ENCODE peak calls at places on chromosomes 7 and 10, in eight cellular contexts. One of them, this sample, is unnamed.
A peak's percentile ranks its signal among the peaks of the same experiment; 100 is the strongest.

GRCh38 chr10:13503745-13504463 is 24.9 kb downstream of the BEND7 start:
- DNase-seq in fibroblast of lung: peak; percentile 92
- DNase-seq in GM23248: peak; percentile 79
- DNase-seq in H9: no peak
- DNase-seq in OCI-LY7: no peak
- DNase-seq in PC-3: peak; percentile 7
- DNase-seq in IMR-90: peak; percentile 91
- DNase-seq in mammary epithelial cell: peak; percentile 29
- DNase-seq in this sample: peak; percentile 88

GRCh38 chr10:812787-813186 is 118.7 kb downstream of the LARP4B start:
- DNase-seq in fibroblast of lung: no peak
- DNase-seq in GM23248: no peak
- DNase-seq in H9: no peak
- DNase-seq in OCI-LY7: no peak
- DNase-seq in PC-3: no peak
- DNase-seq in IMR-90: no peak
- DNase-seq in mammary epithelial cell: no peak
- DNase-seq in this sample: peak; percentile 51

GRCh38 chr10:132493246-132493755 is 44.3 kb upstream of the INPP5A start:
- DNase-seq in fibroblast of lung: no peak
- DNase-seq in GM23248: no peak
- DNase-seq in H9: peak; percentile 20
- DNase-seq in OCI-LY7: no peak
- DNase-seq in PC-3: no peak
- DNase-seq in IMR-90: no peak
- DNase-seq in mammary epithelial cell: no peak
- DNase-seq in this sample: peak; percentile 76

GRCh38 chr7:8190121-8190895 is 71.7 kb downstream of the ICA1 start:
- DNase-seq in fibroblast of lung: peak; percentile 53
- DNase-seq in GM23248: peak; percentile 66
- DNase-seq in H9: no peak
- DNase-seq in OCI-LY7: peak; percentile 74
- DNase-seq in PC-3: peak; percentile 66
- DNase-seq in IMR-90: peak; percentile 54
- DNase-seq in mammary epithelial cell: peak; percentile 41
- DNase-seq in this sample: peak; percentile 77

GRCh38 chr10:42638821-42639270 is 476 bp upstream of the ZNF33B start:
- DNase-seq in fibroblast of lung: no peak
- DNase-seq in GM23248: no peak
- DNase-seq in H9: no peak
- DNase-seq in OCI-LY7: no peak
- DNase-seq in PC-3: no peak
- DNase-seq in IMR-90: no peak
- DNase-seq in mammary epithelial cell: no peak
- DNase-seq in this sample: no peak

GRCh38 chr7:46616636-46617035 is 695.6 kb upstream of the IGFBP3 start:
- DNase-seq in fibroblast of lung: peak; percentile 9
- DNase-seq in GM23248: peak; percentile 20
- DNase-seq in H9: no peak
- DNase-seq in OCI-LY7: no peak
- DNase-seq in PC-3: peak; percentile 16
- DNase-seq in IMR-90: peak; percentile 34
- DNase-seq in mammary epithelial cell: peak; percentile 55
- DNase-seq in this sample: no peak

GRCh38 chr10:65805993-65806392 is 1119.8 kb upstream of the LRRTM3 start:
- DNase-seq in fibroblast of lung: peak; percentile 5
- DNase-seq in GM23248: no peak
- DNase-seq in H9: no peak
- DNase-seq in OCI-LY7: no peak
- DNase-seq in PC-3: peak; percentile 21
- DNase-seq in IMR-90: no peak
- DNase-seq in mammary epithelial cell: no peak
- DNase-seq in this sample: no peak

GRCh38 chr7:158357898-158358821 is 229.5 kb downstream of the PTPRN2 start:
- DNase-seq in fibroblast of lung: no peak
- DNase-seq in GM23248: no peak
- DNase-seq in H9: no peak
- DNase-seq in OCI-LY7: no peak
- DNase-seq in PC-3: no peak
- DNase-seq in IMR-90: no peak
- DNase-seq in mammary epithelial cell: no peak
- DNase-seq in this sample: peak; percentile 81

GRCh38 chr10:133393401-133394063 is 425 bp upstream of the MTG1 start:
- DNase-seq in fibroblast of lung: no peak
- DNase-seq in GM23248: no peak
- DNase-seq in H9: peak; percentile 31
- DNase-seq in OCI-LY7: no peak
- DNase-seq in PC-3: no peak
- DNase-seq in IMR-90: no peak
- DNase-seq in mammary epithelial cell: no peak
- DNase-seq in this sample: no peak

GRCh38 chr10:42962902-42963231 is 114.0 kb upstream of the RET start:
- DNase-seq in fibroblast of lung: no peak
- DNase-seq in GM23248: no peak
- DNase-seq in H9: no peak
- DNase-seq in OCI-LY7: no peak
- DNase-seq in PC-3: no peak
- DNase-seq in IMR-90: no peak
- DNase-seq in mammary epithelial cell: no peak
- DNase-seq in this sample: peak; percentile 6

GRCh38 chr10:36349445-36350063 is 707.5 kb upstream of the FZD8 start:
- DNase-seq in fibroblast of lung: peak; percentile 88
- DNase-seq in GM23248: peak; percentile 89
- DNase-seq in H9: no peak
- DNase-seq in OCI-LY7: no peak
- DNase-seq in PC-3: no peak
- DNase-seq in IMR-90: peak; percentile 91
- DNase-seq in mammary epithelial cell: peak; percentile 92
- DNase-seq in this sample: peak; percentile 93

GRCh38 chr10:72334832-72335393 is 19.8 kb downstream of the DNAJB12 start:
- DNase-seq in fibroblast of lung: peak; percentile 96
- DNase-seq in GM23248: no peak
- DNase-seq in H9: peak; percentile 70
- DNase-seq in OCI-LY7: peak; percentile 89
- DNase-seq in PC-3: no peak
- DNase-seq in IMR-90: peak; percentile 79
- DNase-seq in mammary epithelial cell: peak; percentile 96
- DNase-seq in this sample: peak; percentile 94

GRCh38 chr7:141386881-141387280 is 164.3 kb upstream of the AGK start:
- DNase-seq in fibroblast of lung: no peak
- DNase-seq in GM23248: no peak
- DNase-seq in H9: no peak
- DNase-seq in OCI-LY7: no peak
- DNase-seq in PC-3: no peak
- DNase-seq in IMR-90: no peak
- DNase-seq in mammary epithelial cell: no peak
- DNase-seq in this sample: no peak

GRCh38 chr7:134548877-134549276 is at the start of gene AKR1B15:
- DNase-seq in fibroblast of lung: no peak
- DNase-seq in GM23248: peak; percentile 83
- DNase-seq in H9: no peak
- DNase-seq in OCI-LY7: no peak
- DNase-seq in PC-3: peak; percentile 68
- DNase-seq in IMR-90: peak; percentile 55
- DNase-seq in mammary epithelial cell: peak; percentile 62
- DNase-seq in this sample: no peak

GRCh38 chr10:48449501-48450232 is 143.2 kb downstream of the MAPK8 start:
- DNase-seq in fibroblast of lung: no peak
- DNase-seq in GM23248: no peak
- DNase-seq in H9: no peak
- DNase-seq in OCI-LY7: no peak
- DNase-seq in PC-3: no peak
- DNase-seq in IMR-90: no peak
- DNase-seq in mammary epithelial cell: no peak
- DNase-seq in this sample: peak; percentile 80

DNA sequence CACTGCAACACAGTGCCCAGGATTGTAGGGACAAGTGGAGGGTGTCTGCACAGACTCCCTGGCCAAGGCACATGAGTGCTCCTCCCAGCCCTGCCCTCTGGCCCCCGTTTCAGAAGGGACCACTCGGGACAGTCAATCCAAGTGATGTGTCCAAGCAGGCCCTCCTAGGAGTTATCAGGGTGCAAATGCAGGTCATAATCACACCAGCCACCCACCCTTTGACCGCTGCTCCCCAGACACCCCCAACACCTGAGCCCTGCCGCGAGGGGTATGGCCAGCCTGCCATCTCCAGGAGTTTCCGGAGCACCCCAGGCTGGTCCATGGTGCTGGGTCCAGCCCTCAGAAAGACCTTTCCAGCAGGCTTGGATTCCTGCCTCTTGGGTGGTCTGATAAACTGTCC is 54.5 kb upstream of the CXCL12 start:
- DNase-seq in fibroblast of lung: no peak
- DNase-seq in GM23248: no peak
- DNase-seq in H9: no peak
- DNase-seq in OCI-LY7: no peak
- DNase-seq in PC-3: no peak
- DNase-seq in IMR-90: no peak
- DNase-seq in mammary epithelial cell: no peak
- DNase-seq in this sample: no peak
- H3K4me2 ChIP-seq in fibroblast of lung: no peak overlapping the region
- H3K4me2 ChIP-seq in GM23248: no peak overlapping the region
- H3K4me2 ChIP-seq in H9: no peak overlapping the region
- H3K4me2 ChIP-seq in OCI-LY7: no peak overlapping the region
- H3K4me2 ChIP-seq in PC-3: no peak overlapping the region
- H3K4me2 ChIP-seq in IMR-90: no peak overlapping the region
- H3K4me2 ChIP-seq in mammary epithelial cell: no peak overlapping the region
- H3K4me2 ChIP-seq in this sample: no peak overlapping the region

GRCh38 chr7:90248706-90249105 is 3.7 kb downstream of the CFAP69 start:
- DNase-seq in fibroblast of lung: no peak
- DNase-seq in GM23248: no peak
- DNase-seq in H9: no peak
- DNase-seq in OCI-LY7: no peak
- DNase-seq in PC-3: no peak
- DNase-seq in IMR-90: no peak
- DNase-seq in mammary epithelial cell: no peak
- DNase-seq in this sample: no peak

GRCh38 chr7:90242369-90243168 is 2.4 kb upstream of the CFAP69 start:
- DNase-seq in fibroblast of lung: no peak
- DNase-seq in GM23248: no peak
- DNase-seq in H9: no peak
- DNase-seq in OCI-LY7: peak; percentile 17
- DNase-seq in PC-3: no peak
- DNase-seq in IMR-90: no peak
- DNase-seq in mammary epithelial cell: no peak
- DNase-seq in this sample: no peak

GRCh38 chr7:90244909-90245841 is at the start of gene CFAP69:
- DNase-seq in fibroblast of lung: peak; percentile 86
- DNase-seq in GM23248: peak; percentile 95
- DNase-seq in H9: peak; percentile 93
- DNase-seq in OCI-LY7: no peak
- DNase-seq in PC-3: peak; percentile 85
- DNase-seq in IMR-90: peak; percentile 78
- DNase-seq in mammary epithelial cell: peak; percentile 81
- DNase-seq in this sample: peak; percentile 92

GRCh38 chr7:90244565-90244908 is 437 bp upstream of the CFAP69 start:
- DNase-seq in fibroblast of lung: no peak
- DNase-seq in GM23248: no peak
- DNase-seq in H9: no peak
- DNase-seq in OCI-LY7: no peak
- DNase-seq in PC-3: no peak
- DNase-seq in IMR-90: no peak
- DNase-seq in mammary epithelial cell: no peak
- DNase-seq in this sample: no peak

GRCh38 chr7:90246184-90246583 is 1.2 kb downstream of the CFAP69 start:
- DNase-seq in fibroblast of lung: peak; percentile 38
- DNase-seq in GM23248: peak; percentile 79
- DNase-seq in H9: peak; percentile 47
- DNase-seq in OCI-LY7: no peak
- DNase-seq in PC-3: peak; percentile 12
- DNase-seq in IMR-90: peak; percentile 32
- DNase-seq in mammary epithelial cell: no peak
- DNase-seq in this sample: peak; percentile 29
- H2AFZ ChIP-seq in fibroblast of lung: peak overlapping the region; percentile 77
- H2AFZ ChIP-seq in GM23248: peak overlapping the region; percentile 99
- H2AFZ ChIP-seq in H9: no peak overlapping the region
- H2AFZ ChIP-seq in OCI-LY7: no peak overlapping the region
- H2AFZ ChIP-seq in PC-3: peak overlapping the region; percentile 93
- H2AFZ ChIP-seq in IMR-90: peak overlapping the region; percentile 38
- H2AFZ ChIP-seq in mammary epithelial cell: peak overlapping the region; percentile 99
- H2AFZ ChIP-seq in this sample: peak overlapping the region; percentile 79

DNA sequence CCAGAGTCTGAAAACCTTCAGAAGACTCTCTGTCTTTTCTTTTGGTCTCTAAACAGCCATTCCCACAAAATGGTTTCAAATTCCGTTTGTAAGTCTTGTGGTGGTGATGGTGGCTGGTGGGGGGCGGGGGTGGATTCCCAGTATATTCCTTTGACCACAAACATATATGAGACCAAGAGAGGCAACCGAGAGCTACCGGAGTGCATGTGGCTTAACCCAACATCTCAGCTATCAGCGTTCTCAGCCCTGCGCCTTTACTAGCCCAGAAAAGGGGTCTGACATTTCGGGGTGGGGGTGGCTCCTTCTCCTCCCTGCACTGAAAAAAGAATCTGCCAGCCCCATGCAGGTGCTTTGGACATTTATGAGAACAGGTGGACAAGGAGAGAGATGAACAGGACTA is 621.1 kb downstream of the ACTR3B start:
- DNase-seq in fibroblast of lung: no peak
- DNase-seq in GM23248: no peak
- DNase-seq in H9: no peak
- DNase-seq in OCI-LY7: no peak
- DNase-seq in PC-3: no peak
- DNase-seq in IMR-90: no peak
- DNase-seq in mammary epithelial cell: no peak
- DNase-seq in this sample: no peak
- H3K9me3 ChIP-seq in fibroblast of lung: no peaks in the 10 kb centered on the region
- H3K9me3 ChIP-seq in GM23248: no peaks in the 10 kb centered on the region
- H3K9me3 ChIP-seq in H9: peaks cover 8% of the 10 kb centered on the region
- H3K9me3 ChIP-seq in OCI-LY7: no peaks in the 10 kb centered on the region
- H3K9me3 ChIP-seq in PC-3: no peaks in the 10 kb centered on the region
- H3K9me3 ChIP-seq in IMR-90: peaks cover 12% of the 10 kb centered on the region
- H3K9me3 ChIP-seq in mammary epithelial cell: peaks cover 2% of the 10 kb centered on the region
- H3K9me3 ChIP-seq in this sample: no peaks in the 10 kb centered on the region

DNA sequence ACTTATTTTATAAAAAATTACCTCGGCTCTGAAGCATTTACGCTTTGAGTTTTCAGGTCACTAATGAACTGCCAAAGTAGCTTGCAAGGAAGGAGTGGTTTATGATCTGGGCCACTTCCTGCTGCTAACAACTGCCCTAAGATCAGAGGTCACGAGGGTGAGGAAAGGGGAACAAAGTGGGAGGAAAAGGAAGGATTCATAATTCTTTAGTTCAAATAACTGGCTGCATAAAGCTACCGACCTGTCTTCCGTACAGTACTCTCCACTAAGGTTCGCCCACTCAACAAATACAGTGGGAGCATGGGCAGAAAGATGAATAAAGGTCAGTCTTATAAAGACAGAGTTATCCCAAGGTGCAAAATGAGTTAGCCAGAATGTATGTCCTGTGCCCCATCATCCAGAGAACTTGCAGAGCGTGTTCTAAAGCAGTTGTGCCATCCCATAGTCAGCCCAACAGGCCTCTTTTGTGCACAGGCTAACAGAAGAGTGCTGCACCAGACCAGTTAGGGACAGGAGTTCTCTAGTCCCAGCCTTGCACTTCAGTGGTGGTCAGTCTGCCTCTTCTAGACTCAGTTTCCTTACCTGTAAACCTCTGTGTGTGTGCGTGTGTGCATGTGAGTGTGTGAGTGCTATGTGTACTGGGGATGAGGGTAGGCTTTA is 65.9 kb downstream of the CREB3L2 start:
- DNase-seq in fibroblast of lung: no peak
- DNase-seq in GM23248: no peak
- DNase-seq in H9: no peak
- DNase-seq in OCI-LY7: peak; percentile 25
- DNase-seq in PC-3: no peak
- DNase-seq in IMR-90: no peak
- DNase-seq in mammary epithelial cell: peak; percentile 39
- DNase-seq in this sample: no peak
- H3K4me2 ChIP-seq in fibroblast of lung: peak overlapping the region; percentile 32
- H3K4me2 ChIP-seq in GM23248: peak overlapping the region; percentile 22
- H3K4me2 ChIP-seq in H9: no peak overlapping the region
- H3K4me2 ChIP-seq in OCI-LY7: peak overlapping the region; percentile 63
- H3K4me2 ChIP-seq in PC-3: no peak overlapping the region
- H3K4me2 ChIP-seq in IMR-90: no peak overlapping the region
- H3K4me2 ChIP-seq in mammary epithelial cell: peak overlapping the region; percentile 48
- H3K4me2 ChIP-seq in this sample: peak overlapping the region; percentile 5

This sample was measured in osteoblast.